ENCODE peak calls at places on chromosomes 6 and 20, in seven cellular contexts. T, J, I, V, W, B and S are unnamed samples.

GRCh38 chr20:62523473-62524203 is 47.8 kb upstream of the GATA5 start:
- DNase-seq in T (no peak), J (peak), I (no peak), V (no peak), W (no peak), B (no peak), S (no peak)

GRCh38 chr6:12890171-12890790 is 173.7 kb downstream of the PHACTR1 start:
- DNase-seq in T (peak), J (peak), I (no peak), V (no peak), W (no peak), B (no peak), S (peak)

GRCh38 chr20:41470362-41471095 is 103.9 kb upstream of the EMILIN3 start:
- DNase-seq in T (no peak), J (no peak), I (no peak), V (no peak), W (no peak), B (no peak), S (no peak)

GRCh38 chr6:14807971-14808370 is 437.9 kb upstream of the JARID2 start:
- DNase-seq in T (no peak), J (no peak), I (no peak), V (no peak), W (no peak), B (no peak), S (no peak)

GRCh38 chr6:149454405-149454848 is 30.4 kb downstream of the ZC3H12D start:
- DNase-seq in T (no peak), J (no peak), I (peak), V (peak), W (peak), B (peak), S (no peak)

GRCh38 chr6:156864557-156864956 is 87.4 kb downstream of the ARID1B start:
- DNase-seq in T (no peak), J (no peak), I (no peak), V (no peak), W (no peak), B (no peak), S (no peak)

GRCh38 chr6:154928325-154928922 is 66.7 kb upstream of the TIAM2 start:
- DNase-seq in T (peak), J (peak), I (no peak), V (peak), W (no peak), B (no peak), S (peak)

GRCh38 chr6:118968416-118968815 is 33.5 kb upstream of the MCM9 start:
- DNase-seq in T (peak), J (no peak), I (no peak), V (no peak), W (no peak), B (no peak), S (no peak)

GRCh38 chr6:126040826-126041225 is 54.5 kb downstream of the TRMT11 start:
- DNase-seq in T (no peak), J (no peak), I (no peak), V (peak), W (peak), B (no peak), S (no peak)

GRCh38 chr6:125170376-125170775 is 16.8 kb downstream of the TPD52L1 start:
- DNase-seq in T (no peak), J (no peak), I (no peak), V (no peak), W (peak), B (no peak), S (no peak)

GRCh38 chr20:31863296-31864085 is 6.8 kb downstream of the DUSP15 start:
- DNase-seq in T (no peak), J (no peak), I (no peak), V (no peak), W (no peak), B (no peak), S (no peak)

GRCh38 chr6:158543606-158544185 is 16.2 kb upstream of the TMEM181 start:
- DNase-seq in T (no peak), J (peak), I (no peak), V (no peak), W (no peak), B (no peak), S (no peak)

GRCh38 chr6:2805031-2805430 is 36.6 kb downstream of the SERPINB1 start:
- DNase-seq in T (no peak), J (no peak), I (no peak), V (no peak), W (no peak), B (no peak), S (no peak)

GRCh38 chr20:32707691-32708581 is 34.2 kb upstream of the C20orf203 start:
- DNase-seq in T (no peak), J (no peak), I (no peak), V (no peak), W (peak), B (no peak), S (peak)

GRCh38 chr6:152453421-152453820 is 183.7 kb downstream of the SYNE1 start:
- DNase-seq in T (no peak), J (no peak), I (no peak), V (no peak), W (no peak), B (no peak), S (peak)

GRCh38 chr6:132959927-132960326 is 145.6 kb downstream of the RPS12 start:
- DNase-seq in T (no peak), J (no peak), I (no peak), V (no peak), W (no peak), B (no peak), S (no peak)

GRCh38 chr6:30685157-30685976 is 1.1 kb downstream of the PPP1R18 start:
- DNase-seq in T (peak), J (no peak), I (peak), V (no peak), W (no peak), B (peak), S (peak)

GRCh38 chr6:83065511-83066192 is at the start of gene UBE3D:
- DNase-seq in T (peak), J (peak), I (peak), V (peak), W (peak), B (peak), S (peak)

GRCh38 chr6:11810039-11810541 is 31.5 kb upstream of the ADTRP start:
- DNase-seq in T (no peak), J (no peak), I (peak), V (peak), W (peak), B (peak), S (no peak)

GRCh38 chr6:44842616-44843015 is 455.1 kb downstream of the CDC5L start:
- DNase-seq in T (no peak), J (no peak), I (no peak), V (no peak), W (no peak), B (no peak), S (no peak)

GRCh38 chr20:46575794-46576495 is 25.5 kb upstream of the OCSTAMP start:
- DNase-seq in T (no peak), J (no peak), I (no peak), V (no peak), W (no peak), B (no peak), S (no peak)

GRCh38 chr6:11738681-11739375 is 39.8 kb downstream of the ADTRP start:
- DNase-seq in T (no peak), J (no peak), I (no peak), V (no peak), W (no peak), B (no peak), S (no peak)

GRCh38 chr6:1201547-1202200 is 110.2 kb upstream of the FOXQ1 start:
- DNase-seq in T (no peak), J (no peak), I (no peak), V (no peak), W (no peak), B (no peak), S (no peak)

DNA sequence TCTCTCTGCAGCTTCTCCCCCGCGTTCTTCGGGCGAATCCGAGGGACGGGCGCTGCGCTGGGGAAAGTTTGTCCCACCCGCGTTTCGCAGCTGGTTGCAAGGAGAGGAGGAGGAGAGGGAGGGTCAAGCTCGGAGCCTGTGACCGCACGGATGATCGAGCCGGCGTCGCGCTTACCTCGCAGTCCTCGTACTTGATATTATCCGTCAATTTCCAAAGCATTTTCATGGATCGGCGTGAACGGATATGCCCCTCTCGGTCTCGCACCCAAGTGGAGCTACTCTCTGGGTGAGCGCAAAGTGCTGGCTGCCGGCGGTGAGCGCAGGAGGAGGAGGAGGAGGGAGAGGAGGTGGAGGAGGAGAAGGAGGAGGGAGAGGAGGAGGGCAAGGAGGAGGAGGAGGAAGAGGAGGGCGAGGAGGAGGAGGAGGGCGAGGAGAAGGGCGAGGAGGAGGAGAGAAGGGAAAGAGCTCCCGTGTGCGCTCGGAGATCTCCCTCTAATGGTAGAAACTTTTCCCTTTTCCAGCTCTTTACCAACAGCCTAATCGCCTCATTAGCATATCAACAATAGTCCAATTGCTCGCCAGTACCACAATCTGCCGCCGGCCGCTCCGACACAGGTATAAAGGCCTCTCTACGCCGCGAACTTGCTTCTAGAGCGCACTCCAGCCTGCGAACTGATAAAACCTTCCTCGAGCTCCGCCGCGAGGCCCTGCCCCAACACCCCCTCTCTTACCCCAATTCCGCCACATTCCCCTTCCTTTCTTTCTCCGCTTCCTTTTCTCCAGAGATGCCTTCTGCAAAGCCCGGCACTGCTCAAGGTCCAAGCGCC is at the start of gene TFAP2A:
- DNase-seq in T (no peak), J (peak), I (no peak), V (peak), W (no peak), B (no peak), S (no peak)
- TF ChIP-seq CTCF in T (no peak), J (peak), I (no peak), V (peak), W (peak), B (no peak), S (no peak)

DNA sequence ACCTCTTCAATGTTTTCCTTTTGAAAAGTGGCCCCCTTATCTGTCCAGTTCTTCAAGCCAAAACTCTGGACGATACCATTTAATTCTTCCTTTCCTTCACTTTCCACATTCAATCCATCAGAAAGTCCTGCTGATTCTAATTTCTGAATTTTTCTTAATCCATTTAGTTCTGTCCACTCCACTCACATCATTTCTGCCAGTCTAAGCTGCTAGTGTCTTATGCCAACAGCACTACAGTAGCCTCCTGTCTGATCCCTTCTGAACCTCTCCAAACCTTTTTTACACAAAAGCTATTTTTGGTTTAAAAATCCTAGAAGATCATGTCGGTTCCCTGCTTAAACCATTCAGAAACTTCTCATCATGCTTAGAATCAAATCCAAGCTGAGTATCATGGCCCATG is 24.5 kb upstream of the SNAP25 start:
- DNase-seq in T (no peak), J (no peak), I (no peak), V (no peak), W (no peak), B (no peak), S (no peak)
- TF ChIP-seq CTCF in T (no peak), J (no peak), I (no peak), V (no peak), W (no peak), B (no peak), S (no peak)

GRCh38 chr6:130288065-130288464 is 65.3 kb upstream of the SAMD3 start:
- DNase-seq in T (no peak), J (no peak), I (no peak), V (no peak), W (no peak), B (no peak), S (no peak)

GRCh38 chr6:130276507-130276906 is 53.8 kb upstream of the SAMD3 start:
- DNase-seq in T (no peak), J (no peak), I (no peak), V (no peak), W (no peak), B (no peak), S (no peak)

DNA sequence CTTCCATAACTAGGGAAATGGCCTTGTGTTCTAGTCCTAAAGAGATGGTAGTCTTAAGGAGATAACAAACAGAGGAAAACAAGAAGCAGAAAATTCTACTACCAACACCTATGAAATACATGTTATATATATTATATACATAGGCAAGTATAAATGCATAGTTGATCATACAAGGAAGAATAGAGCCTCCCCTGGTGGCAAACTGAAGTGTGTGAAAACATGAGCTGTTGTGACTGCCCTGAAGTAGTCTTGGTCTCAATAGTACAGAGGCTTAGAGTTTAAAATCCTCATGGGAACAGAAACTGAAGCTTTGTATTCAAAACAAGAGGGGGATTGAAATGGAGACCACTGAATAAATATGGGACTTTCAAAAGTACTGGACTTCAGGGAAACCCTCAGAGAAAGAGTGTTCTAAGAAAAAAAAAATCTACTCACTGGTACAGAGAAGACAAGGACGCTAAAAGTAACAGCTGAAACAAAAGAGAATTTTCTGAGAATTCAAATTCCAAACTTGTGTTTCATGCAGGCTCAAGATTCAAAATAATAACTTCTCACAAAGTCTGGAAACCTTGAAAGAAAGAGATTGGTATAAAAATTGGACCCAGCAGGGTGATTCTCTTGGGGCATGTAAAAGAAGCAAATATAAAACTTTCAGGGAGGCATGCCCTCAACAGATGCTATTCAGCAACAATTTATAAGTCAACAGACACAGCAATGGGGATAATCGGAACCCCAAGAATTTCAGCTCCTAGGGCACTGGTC is 59.7 kb upstream of the SAMD3 start:
- DNase-seq in T (peak), J (no peak), I (no peak), V (peak), W (peak), B (no peak), S (no peak)
- TF ChIP-seq CTCF in T (peak), J (peak), I (no peak), V (no peak), W (peak), B (no peak), S (no peak)

GRCh38 chr20:7936735-7937078 is 3.6 kb downstream of the HAO1 start:
- DNase-seq in T (no peak), J (no peak), I (no peak), V (no peak), W (no peak), B (no peak), S (no peak)
- TF ChIP-seq CTCF in T (peak), J (no peak), I (no peak), V (no peak), W (no peak), B (no peak), S (no peak)